ENCODE peak calls at places on chromosome X, in four cellular contexts. K is breast epithelium, Y is heart right ventricle, C is endothelial cell. D is an unnamed sample.

GRCh38 chrX:152817082-152817744 is 13.3 kb downstream of the CETN2 start:
- DNase-seq in K (no peak), Y (no peak), C (peak; percentile 22), D (no peak)

GRCh38 chrX:20989361-20989760 is 384.9 kb upstream of the CNKSR2 start:
- DNase-seq in K (no peak), Y (no peak), C (no peak), D (no peak)

GRCh38 chrX:18377802-18378201 is 23.3 kb upstream of the SCML2 start:
- DNase-seq in K (no peak), Y (no peak), C (peak; percentile 34), D (no peak)

GRCh38 chrX:123475068-123475724 is 257.7 kb downstream of the THOC2 start:
- DNase-seq in K (no peak), Y (no peak), C (no peak), D (no peak)

GRCh38 chrX:136620780-136621179 is 27.2 kb upstream of the CD40LG start:
- DNase-seq in K (no peak), Y (no peak), C (no peak), D (no peak)

GRCh38 chrX:45445745-45446412 is 245.2 kb upstream of the DIPK2B start:
- DNase-seq in K (no peak), Y (no peak), C (no peak), D (no peak)

GRCh38 chrX:17442898-17443297 is 67.9 kb downstream of the NHS start:
- DNase-seq in K (no peak), Y (no peak), C (no peak), D (no peak)

GRCh38 chrX:129433461-129433860 is 89.8 kb downstream of the SMARCA1 start:
- DNase-seq in K (no peak), Y (no peak), C (no peak), D (no peak)

GRCh38 chrX:39497717-39498265 is 600.0 kb downstream of the BCOR start:
- DNase-seq in K (no peak), Y (no peak), C (no peak), D (no peak)

GRCh38 chrX:122818068-122818467 is 366.0 kb upstream of the GRIA3 start:
- DNase-seq in K (no peak), Y (no peak), C (no peak), D (no peak)

GRCh38 chrX:17376381-17377046 is 1.5 kb downstream of the NHS start:
- DNase-seq in K (no peak), Y (peak; percentile 6), C (no peak), D (no peak)

GRCh38 chrX:12975999-12976558 is 1.2 kb downstream of the TMSB4X start:
- DNase-seq in K (no peak), Y (no peak), C (no peak), D (no peak)

DNA sequence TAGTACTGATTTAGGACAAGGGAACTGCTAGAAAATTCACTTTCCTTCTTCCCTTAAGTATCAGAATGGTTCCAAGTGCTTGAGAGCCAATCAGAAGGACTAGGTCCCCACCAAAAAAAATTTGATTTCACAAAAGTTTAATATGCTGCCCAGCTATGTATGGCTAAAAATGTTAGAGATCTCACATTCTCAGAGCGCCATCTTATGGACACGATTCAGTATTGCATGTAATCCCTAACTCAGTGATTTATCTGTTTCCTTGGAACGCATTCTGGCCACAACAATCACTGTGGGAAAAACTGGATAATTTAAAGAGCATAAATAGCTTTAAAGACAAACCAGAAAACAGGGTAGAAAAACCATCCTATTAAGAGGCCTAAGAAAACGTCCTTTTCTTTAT is 255.1 kb upstream of the GPC4 start:
- DNase-seq in K (no peak), Y (no peak), C (peak; percentile 11), D (peak; percentile 40)
- TF ChIP-seq CTCF in K (peak; percentile 58), Y (peak; percentile 70), C (peak; percentile 59), D (peak; percentile 68)

GRCh38 chrX:149937881-149938426 is 337 bp downstream of the EOLA2 start:
- DNase-seq in K (peak; percentile 23), Y (no peak), C (peak; percentile 5), D (no peak)

GRCh38 chrX:149939271-149940014 is 1.2 kb upstream of the EOLA2 start:
- DNase-seq in K (peak; percentile 94), Y (peak; percentile 94), C (peak; percentile 87), D (peak; percentile 80)

GRCh38 chrX:149938427-149939270 is at the start of gene EOLA2:
- DNase-seq in K (peak; percentile 96), Y (peak; percentile 92), C (peak; percentile 83), D (peak; percentile 73)

DNA sequence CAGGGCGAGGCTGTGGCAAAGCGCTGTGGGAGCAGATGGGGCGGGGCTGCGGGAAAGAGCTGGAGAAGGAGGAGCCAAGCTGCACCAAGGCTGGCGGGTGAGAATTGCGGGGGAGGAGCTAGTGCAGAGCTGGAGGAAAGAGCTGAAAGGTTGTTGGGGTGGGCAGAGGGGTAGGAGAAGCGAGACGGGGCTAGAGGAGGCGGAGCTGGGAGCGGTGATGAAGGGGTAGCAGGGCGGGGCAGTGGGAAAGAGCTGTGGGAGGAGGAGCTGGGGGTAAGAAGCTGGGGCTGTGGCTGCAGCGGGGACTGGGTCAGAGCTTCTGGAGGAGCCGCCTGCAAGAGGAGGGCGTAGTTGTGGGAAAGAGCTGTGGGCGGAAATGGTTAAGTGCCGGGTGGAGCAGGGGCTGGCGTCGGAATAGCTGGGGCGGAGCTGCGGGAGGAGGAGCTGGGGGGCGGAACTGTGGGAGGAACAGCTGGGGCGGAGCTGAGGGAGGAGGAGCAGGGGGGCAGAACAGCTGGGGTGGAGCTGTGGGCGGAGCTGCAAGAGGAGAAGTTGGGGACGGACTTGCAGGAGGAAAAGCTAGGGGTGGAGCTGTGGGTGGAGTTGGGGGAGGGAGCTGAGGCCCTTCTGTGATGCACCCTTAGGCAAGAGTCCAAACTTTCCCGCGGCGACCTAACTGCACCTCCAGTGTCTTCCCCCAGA is 1.9 kb upstream of the EOLA2 start:
- DNase-seq in K (peak; percentile 93), Y (peak; percentile 91), C (peak; percentile 81), D (peak; percentile 82)
- TF ChIP-seq CTCF in K (no peak), Y (no peak), C (no peak), D (no peak)

DNA sequence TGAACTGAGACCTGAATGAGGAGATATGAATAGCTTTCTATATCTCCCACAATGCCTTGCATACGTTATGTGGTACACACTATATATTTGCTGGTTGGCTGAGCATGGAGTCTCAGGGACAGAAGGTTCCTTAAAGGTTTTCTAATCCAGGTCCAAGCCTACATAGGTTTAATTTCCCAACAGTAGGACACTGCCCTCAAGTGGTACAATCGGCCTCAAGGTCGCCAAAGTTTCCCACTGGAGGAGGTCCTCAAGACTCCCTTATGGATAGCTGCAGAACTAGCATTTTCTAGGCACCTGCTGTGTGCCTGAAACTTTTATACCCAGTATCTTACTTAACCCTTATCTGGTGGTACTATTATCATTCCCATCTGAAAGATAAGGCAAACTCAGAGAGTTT is 21.0 kb upstream of the EFNB1 start:
- DNase-seq in K (no peak), Y (no peak), C (peak; percentile 38), D (no peak)
- TF ChIP-seq CTCF in K (peak; percentile 15), Y (peak; percentile 62), C (peak; percentile 28), D (peak; percentile 40)

DNA sequence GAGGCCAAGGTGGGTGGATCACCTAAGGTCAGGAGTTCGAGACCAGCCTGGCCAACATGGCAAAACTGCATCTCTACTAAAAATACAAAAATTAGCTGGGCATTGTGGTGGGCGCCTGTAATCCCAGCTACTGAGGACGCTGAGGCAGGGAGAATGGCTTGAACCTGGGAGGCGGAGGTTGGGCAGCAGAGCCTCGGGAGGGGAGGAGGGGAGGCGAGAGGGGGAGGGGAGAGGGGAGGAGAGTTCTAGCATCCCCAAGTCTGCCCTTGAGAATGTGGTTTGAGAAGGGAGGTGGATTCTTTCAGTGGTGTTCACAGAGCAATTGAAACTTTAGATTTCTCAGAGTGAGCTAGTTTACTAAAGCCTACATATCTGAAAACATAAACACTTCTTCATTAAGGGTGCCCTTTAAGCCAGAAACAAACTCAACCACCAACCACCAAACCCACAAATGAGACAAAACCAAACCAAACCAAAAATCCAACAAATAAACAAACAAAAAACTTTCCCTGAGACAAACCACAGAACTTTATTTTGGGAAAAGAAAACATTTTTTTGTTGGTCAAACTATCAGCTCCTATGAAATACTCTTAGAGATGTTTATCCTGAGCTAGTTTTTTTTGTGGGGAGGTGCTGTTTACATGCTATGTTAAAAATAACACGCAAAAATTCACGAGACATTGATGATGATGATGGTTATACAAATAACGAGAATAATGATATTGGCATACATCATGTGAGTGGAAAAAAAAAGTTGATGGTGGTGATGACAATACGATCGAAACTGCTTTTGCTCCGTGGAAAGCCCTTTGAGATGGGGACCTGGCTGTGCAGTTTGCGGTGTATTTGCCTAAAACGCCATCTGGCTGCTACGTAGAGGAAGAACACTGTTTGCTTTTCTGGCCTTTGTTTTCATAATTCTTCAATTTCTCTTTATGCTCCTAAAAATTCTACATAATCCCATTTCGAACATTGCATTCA is 98.2 kb upstream of the PRKX start:
- DNase-seq in K (peak; percentile 35), Y (no peak), C (peak; percentile 4), D (peak; percentile 67)
- TF ChIP-seq CTCF in K (peak; percentile 31), Y (peak; percentile 58), C (no peak), D (peak; percentile 78)

GRCh38 chrX:96684339-96685204 is at the start of gene DIAPH2:
- DNase-seq in K (peak; percentile 43), Y (peak; percentile 79), C (peak; percentile 62), D (peak; percentile 53)
- TF ChIP-seq CTCF in K (no peak), Y (no peak), C (no peak), D (no peak)

GRCh38 chrX:70436380-70436779 is 8.3 kb upstream of the DLG3 start:
- DNase-seq in K (no peak), Y (no peak), C (peak; percentile 31), D (peak; percentile 28)
- TF ChIP-seq CTCF in K (no peak), Y (no peak), C (no peak), D (peak; percentile 6)

GRCh38 chrX:28590394-28590793 is 3.1 kb downstream of the IL1RAPL1 start:
- DNase-seq in K (no peak), Y (no peak), C (no peak), D (no peak)
- TF ChIP-seq CTCF in K (no peak), Y (peak; percentile 20), C (no peak), D (no peak)

GRCh38 chrX:41258871-41259270 is 75.1 kb upstream of the DDX3X start:
- DNase-seq in K (no peak), Y (no peak), C (no peak), D (no peak)

GRCh38 chrX:41258281-41258680 is 75.7 kb upstream of the DDX3X start:
- DNase-seq in K (no peak), Y (no peak), C (no peak), D (no peak)

DNA sequence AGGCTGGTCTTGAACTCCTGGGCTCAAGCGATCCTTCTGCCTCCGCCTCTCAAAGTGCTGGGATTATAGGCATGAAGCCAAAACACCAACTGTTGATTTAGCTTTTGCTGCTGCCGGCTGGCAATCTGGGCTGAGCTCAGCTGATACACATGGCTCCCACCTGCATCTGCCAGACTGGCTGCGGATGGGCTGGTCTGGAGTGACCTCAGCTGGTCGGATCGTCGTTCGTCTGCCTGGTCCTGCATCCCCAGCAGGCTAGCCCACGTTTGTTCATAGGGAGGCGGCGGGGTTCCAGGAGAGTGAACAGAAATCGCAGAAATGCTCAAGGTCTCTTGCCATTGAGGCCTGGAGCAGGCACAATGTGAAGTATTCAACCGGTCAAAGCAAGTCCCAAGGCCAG is 74.4 kb upstream of the DDX3X start:
- DNase-seq in K (no peak), Y (no peak), C (no peak), D (no peak)
- TF ChIP-seq CTCF in K (no peak), Y (no peak), C (no peak), D (no peak)

DNA sequence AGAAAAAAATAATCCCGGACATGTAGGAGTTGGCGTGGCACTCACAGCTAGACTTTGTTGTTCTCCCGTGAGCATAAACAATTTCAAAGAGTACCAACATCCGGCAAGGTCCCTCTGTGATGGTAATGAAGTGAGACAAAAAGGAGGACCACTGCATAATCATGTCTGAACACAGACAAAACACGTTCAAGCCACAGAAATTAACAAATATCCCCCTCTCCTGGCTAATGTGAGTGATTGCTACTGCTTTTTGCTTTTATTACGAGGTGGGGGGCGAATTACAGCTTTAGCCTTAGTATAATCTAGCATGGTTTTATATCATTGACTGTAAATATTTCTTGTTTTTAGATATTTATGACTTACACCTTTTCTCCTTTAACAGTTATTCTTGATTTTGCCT is 118.5 kb downstream of the PLS3 start:
- DNase-seq in K (no peak), Y (no peak), C (no peak), D (peak; percentile 34)
- TF ChIP-seq CTCF in K (no peak), Y (peak; percentile 48), C (no peak), D (peak; percentile 16)